ENCODE peak calls at places on chromosomes 4 and X, in five cellular contexts. D is right lobe of liver, R is GM23338, F is heart right ventricle, S is endodermal cell. B is an unnamed sample. For H3K4me1, the result is how much of the 10 kb centered on the place peaks cover.

GRCh38 chr4:123649644-123650356 is 253.2 kb downstream of the SPRY1 start:
- DNase-seq in D (peak), R (peak), F (peak), S (peak), B (peak)

GRCh38 chrX:20015945-20016617 is 25.2 kb upstream of the BCLAF3 start:
- DNase-seq in D (no peak), R (no peak), F (no peak), S (no peak), B (no peak)

GRCh38 chrX:101931104-101931493 is 728 bp downstream of the ZMAT1 start:
- DNase-seq in D (no peak), R (peak), F (peak), S (no peak), B (no peak)

GRCh38 chr4:183333202-183333601 is 11.0 kb upstream of the CLDN24 start:
- DNase-seq in D (no peak), R (no peak), F (no peak), S (no peak), B (no peak)

GRCh38 chr4:99209671-99210070 is 9.4 kb downstream of the ADH6 start:
- DNase-seq in D (no peak), R (no peak), F (no peak), S (no peak), B (no peak)

GRCh38 chr4:89056953-89057398 is at the start of gene FAM13A:
- DNase-seq in D (peak), R (peak), F (peak), S (peak), B (peak)

GRCh38 chr4:165325732-165326512 is 1.5 kb upstream of the MSMO1 start:
- DNase-seq in D (no peak), R (peak), F (no peak), S (peak), B (peak)

GRCh38 chr4:189773909-189774308 is 166.8 kb upstream of the FRG1 start:
- DNase-seq in D (no peak), R (no peak), F (no peak), S (peak), B (no peak)

GRCh38 chrX:24668111-24668510 is 21.0 kb upstream of the PCYT1B start:
- DNase-seq in D (no peak), R (no peak), F (no peak), S (peak), B (no peak)

GRCh38 chrX:47380268-47380667 is 9.9 kb downstream of the ZNF157 start:
- DNase-seq in D (no peak), R (no peak), F (peak), S (no peak), B (no peak)

GRCh38 chr4:76198411-76199237 is 15.0 kb downstream of the SCARB2 start:
- DNase-seq in D (no peak), R (peak), F (peak), S (peak), B (peak)

GRCh38 chrX:7500386-7500785 is 342.6 kb upstream of the VCX start:
- DNase-seq in D (no peak), R (no peak), F (no peak), S (no peak), B (no peak)

GRCh38 chrX:68717663-68718442 is 70.4 kb downstream of the STARD8 start:
- DNase-seq in D (no peak), R (no peak), F (no peak), S (no peak), B (no peak)

GRCh38 chr4:167000141-167000852 is 234.0 kb downstream of the SPOCK3 start:
- DNase-seq in D (no peak), R (no peak), F (no peak), S (no peak), B (no peak)

GRCh38 chr4:151205722-151206121 is 71.2 kb upstream of the PRSS48 start:
- DNase-seq in D (no peak), R (no peak), F (no peak), S (no peak), B (no peak)

GRCh38 chr4:151204925-151205524 is 71.9 kb upstream of the PRSS48 start:
- DNase-seq in D (peak), R (no peak), F (no peak), S (no peak), B (no peak)

GRCh38 chr4:151202381-151202780 is 74.6 kb upstream of the PRSS48 start:
- DNase-seq in D (no peak), R (no peak), F (no peak), S (no peak), B (no peak)

GRCh38 chr4:151199496-151200190 is 77.3 kb upstream of the PRSS48 start:
- DNase-seq in D (no peak), R (no peak), F (peak), S (no peak), B (no peak)

DNA sequence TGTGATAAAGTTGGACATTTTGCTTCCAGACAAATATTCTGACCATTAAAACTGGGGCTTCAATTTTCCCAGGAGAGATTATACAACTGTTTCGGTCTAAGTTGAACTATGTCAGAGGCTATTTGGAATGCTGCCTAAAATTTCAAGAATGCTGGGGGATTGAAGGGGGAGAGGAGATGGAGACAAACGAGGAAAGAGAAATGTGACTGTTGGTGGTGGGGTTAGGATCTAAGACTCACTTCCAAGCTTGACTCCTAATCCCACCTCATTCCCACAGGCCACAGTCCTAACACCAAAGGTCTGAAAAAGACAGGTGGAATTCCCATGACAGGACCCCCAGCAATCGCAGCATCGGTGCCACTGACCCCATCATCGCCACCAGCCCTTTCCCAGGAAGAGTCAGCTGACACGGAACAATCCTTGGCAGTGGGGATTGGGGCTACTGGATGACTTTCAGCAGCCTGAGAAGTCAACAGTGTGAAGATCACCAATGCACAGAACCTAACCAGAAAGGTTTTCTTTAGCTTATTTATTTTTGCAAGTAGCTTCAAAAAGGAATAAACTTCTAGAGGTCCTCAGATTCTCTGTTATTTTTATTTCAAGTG is 74.0 kb upstream of the PRSS48 start:
- DNase-seq in D (no peak), R (peak), F (peak), S (no peak), B (no peak)
- H3K4me1 ChIP-seq in D (under half), R (under half), F (half or more), S (under half), B (under half)

GRCh38 chr4:128635939-128636551 is 173.5 kb upstream of the JADE1 start:
- DNase-seq in D (no peak), R (no peak), F (no peak), S (peak), B (no peak)
- H3K27ac ChIP-seq in D (no peak), R (peak), F (peak), S (peak), B (peak)

DNA sequence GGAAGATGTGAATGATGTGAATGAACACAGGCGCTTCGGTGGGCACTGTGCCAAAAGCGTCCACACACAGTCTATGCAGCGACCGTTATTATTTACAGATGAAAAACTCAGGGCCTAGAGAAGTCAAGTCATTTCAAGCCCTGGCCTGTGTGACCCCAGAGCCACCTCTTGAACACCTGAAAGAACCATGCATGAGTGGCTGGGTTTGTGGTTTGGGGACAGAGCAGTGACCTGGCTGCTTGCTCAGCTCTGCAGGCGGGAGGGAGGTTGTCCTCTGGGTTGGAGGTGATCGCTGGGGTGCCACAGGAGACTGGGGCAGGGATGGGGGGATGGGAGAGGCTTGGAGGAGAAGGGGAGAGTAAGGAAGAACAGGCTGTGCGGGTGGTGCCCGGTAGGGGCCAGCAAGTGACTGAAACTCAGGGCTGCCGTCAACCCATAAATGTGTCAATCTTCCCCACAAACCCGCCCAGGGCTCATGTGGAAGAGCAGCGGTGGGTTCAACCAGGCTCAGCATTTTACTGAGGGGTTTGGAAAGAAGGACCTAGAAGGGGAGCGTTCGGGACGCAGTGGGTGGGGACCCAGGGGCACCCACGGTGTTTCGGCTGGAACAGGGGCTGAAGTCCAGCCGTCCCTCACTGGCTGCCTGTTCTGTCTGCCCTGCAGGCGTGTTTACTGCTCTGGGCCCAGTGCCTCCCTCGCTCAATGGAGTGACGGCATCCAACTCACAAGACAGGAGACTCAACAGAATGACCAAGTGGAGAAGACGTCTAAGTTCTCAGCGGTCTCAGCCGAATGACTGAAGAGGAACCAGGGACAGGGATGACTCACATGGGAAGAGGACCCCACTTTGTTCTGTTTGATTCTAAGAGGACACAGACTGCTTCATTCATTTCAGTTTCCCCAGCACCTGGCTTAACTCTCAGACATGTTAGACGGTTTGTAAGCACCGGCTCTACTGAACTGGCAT is 167.8 kb downstream of the AFAP1 start:
- DNase-seq in D (no peak), R (no peak), F (no peak), S (no peak), B (no peak)
- H3K4me1 ChIP-seq in D (under half), R (under half), F (under half), S (under half), B (under half)

DNA sequence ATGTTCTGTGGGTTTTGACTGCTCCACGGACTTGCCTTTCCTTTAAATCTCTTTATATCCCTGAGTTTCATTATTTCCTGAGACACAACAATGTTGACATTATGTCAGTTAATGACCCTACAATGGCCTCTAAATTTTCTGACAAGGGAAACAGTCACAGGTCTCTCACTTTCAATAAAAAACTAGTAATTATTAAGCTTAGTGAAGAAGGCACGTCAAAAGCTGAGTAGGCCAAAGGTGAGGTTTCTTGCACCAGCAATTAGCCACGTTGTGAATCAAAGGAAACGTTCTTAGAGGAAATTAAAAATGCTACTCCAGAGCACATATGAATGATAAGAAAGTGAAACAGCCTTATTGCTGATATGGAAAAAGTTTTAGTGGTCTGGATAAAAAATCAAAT is 930.2 kb upstream of the GRID2 start:
- DNase-seq in D (no peak), R (no peak), F (no peak), S (no peak), B (no peak)
- H3K27ac ChIP-seq in D (no peak), R (no peak), F (no peak), S (no peak), B (no peak)

GRCh38 chr4:142405021-142405991 is 440.8 kb downstream of the INPP4B start:
- DNase-seq in D (peak), R (peak), F (peak), S (peak), B (no peak)
- H3K4me1 ChIP-seq in D (under half), R (half or more), F (under half), S (under half), B (under half)